ENCODE peak calls at places on chromosomes 4 and X, in four cellular contexts. One of them, this sample, is unnamed.

GRCh38 chrX:53223068-53223693 is 1.8 kb downstream of the KDM5C start:
- DNase-seq in stimulated activated naive CD4-positive, alpha-beta T cell: no peak
- DNase-seq in MV-4-11: no peak
- DNase-seq in stimulated activated CD8-positive, alpha-beta memory T cell treated with anti-CD3 and anti-CD28 coated beads, Interleukin-7, amount 100 ng/mL, for 24 hours: no peak
- DNase-seq in this sample: no peak

GRCh38 chrX:149222040-149222439 is 283.1 kb downstream of the IDS start:
- DNase-seq in stimulated activated naive CD4-positive, alpha-beta T cell: no peak
- DNase-seq in MV-4-11: no peak
- DNase-seq in stimulated activated CD8-positive, alpha-beta memory T cell treated with anti-CD3 and anti-CD28 coated beads, Interleukin-7, amount 100 ng/mL, for 24 hours: no peak
- DNase-seq in this sample: no peak

GRCh38 chrX:109089359-109089758 is 353.0 kb upstream of the IRS4 start:
- DNase-seq in stimulated activated naive CD4-positive, alpha-beta T cell: no peak
- DNase-seq in MV-4-11: no peak
- DNase-seq in stimulated activated CD8-positive, alpha-beta memory T cell treated with anti-CD3 and anti-CD28 coated beads, Interleukin-7, amount 100 ng/mL, for 24 hours: no peak
- DNase-seq in this sample: no peak

GRCh38 chrX:130108647-130109428 is 1.5 kb downstream of the ELF4 start:
- DNase-seq in stimulated activated naive CD4-positive, alpha-beta T cell: no peak
- DNase-seq in MV-4-11: peak
- DNase-seq in stimulated activated CD8-positive, alpha-beta memory T cell treated with anti-CD3 and anti-CD28 coated beads, Interleukin-7, amount 100 ng/mL, for 24 hours: no peak
- DNase-seq in this sample: no peak

GRCh38 chrX:72351606-72352338 is 46.1 kb upstream of the CITED1 start:
- DNase-seq in stimulated activated naive CD4-positive, alpha-beta T cell: no peak
- DNase-seq in MV-4-11: no peak
- DNase-seq in stimulated activated CD8-positive, alpha-beta memory T cell treated with anti-CD3 and anti-CD28 coated beads, Interleukin-7, amount 100 ng/mL, for 24 hours: no peak
- DNase-seq in this sample: no peak

GRCh38 chr4:86816463-86817107 is 32.6 kb downstream of the SLC10A6 start:
- DNase-seq in stimulated activated naive CD4-positive, alpha-beta T cell: no peak
- DNase-seq in MV-4-11: no peak
- DNase-seq in stimulated activated CD8-positive, alpha-beta memory T cell treated with anti-CD3 and anti-CD28 coated beads, Interleukin-7, amount 100 ng/mL, for 24 hours: no peak
- DNase-seq in this sample: no peak

GRCh38 chr4:89847571-89848325 is 10.8 kb upstream of the SNCA start:
- DNase-seq in stimulated activated naive CD4-positive, alpha-beta T cell: no peak
- DNase-seq in MV-4-11: no peak
- DNase-seq in stimulated activated CD8-positive, alpha-beta memory T cell treated with anti-CD3 and anti-CD28 coated beads, Interleukin-7, amount 100 ng/mL, for 24 hours: no peak
- DNase-seq in this sample: no peak

GRCh38 chr4:53196872-53197759 is 168.7 kb downstream of the SCFD2 start:
- DNase-seq in stimulated activated naive CD4-positive, alpha-beta T cell: no peak
- DNase-seq in MV-4-11: peak
- DNase-seq in stimulated activated CD8-positive, alpha-beta memory T cell treated with anti-CD3 and anti-CD28 coated beads, Interleukin-7, amount 100 ng/mL, for 24 hours: no peak
- DNase-seq in this sample: peak

GRCh38 chr4:123600921-123601904 is 204.6 kb downstream of the SPRY1 start:
- DNase-seq in stimulated activated naive CD4-positive, alpha-beta T cell: no peak
- DNase-seq in MV-4-11: no peak
- DNase-seq in stimulated activated CD8-positive, alpha-beta memory T cell treated with anti-CD3 and anti-CD28 coated beads, Interleukin-7, amount 100 ng/mL, for 24 hours: no peak
- DNase-seq in this sample: no peak

GRCh38 chr4:3729188-3729884 is 36.8 kb upstream of the ADRA2C start:
- DNase-seq in stimulated activated naive CD4-positive, alpha-beta T cell: no peak
- DNase-seq in MV-4-11: no peak
- DNase-seq in stimulated activated CD8-positive, alpha-beta memory T cell treated with anti-CD3 and anti-CD28 coated beads, Interleukin-7, amount 100 ng/mL, for 24 hours: no peak
- DNase-seq in this sample: no peak

GRCh38 chrX:129783176-129783776 is 3.5 kb downstream of the SASH3 start:
- DNase-seq in stimulated activated naive CD4-positive, alpha-beta T cell: no peak
- DNase-seq in MV-4-11: no peak
- DNase-seq in stimulated activated CD8-positive, alpha-beta memory T cell treated with anti-CD3 and anti-CD28 coated beads, Interleukin-7, amount 100 ng/mL, for 24 hours: no peak
- DNase-seq in this sample: no peak

GRCh38 chr4:105843941-105844340 is 51.3 kb upstream of the NPNT start:
- DNase-seq in stimulated activated naive CD4-positive, alpha-beta T cell: no peak
- DNase-seq in MV-4-11: no peak
- DNase-seq in stimulated activated CD8-positive, alpha-beta memory T cell treated with anti-CD3 and anti-CD28 coated beads, Interleukin-7, amount 100 ng/mL, for 24 hours: no peak
- DNase-seq in this sample: no peak

GRCh38 chrX:54820737-54821136 is 13.2 kb downstream of the MAGED2 start:
- DNase-seq in stimulated activated naive CD4-positive, alpha-beta T cell: no peak
- DNase-seq in MV-4-11: no peak
- DNase-seq in stimulated activated CD8-positive, alpha-beta memory T cell treated with anti-CD3 and anti-CD28 coated beads, Interleukin-7, amount 100 ng/mL, for 24 hours: no peak
- DNase-seq in this sample: no peak

This sample was measured in GM18507.